ENCODE peak calls at places on chromosomes 12 and 14, in eight cellular contexts. J is upper lobe of left lung, W is GM12878, L is ovary, H is stomach, R is transverse colon, X is sigmoid colon, O is A549. T is an unnamed sample.

GRCh38 chr12:119601877-119602536 is 8.4 kb downstream of the TMEM233 start:
- DNase-seq in H (no peak), L (no peak), W (no peak), O (no peak), J (no peak), X (no peak), R (no peak), T (no peak)

GRCh38 chr12:68804654-68805591 is 3.1 kb upstream of the MDM2 start:
- DNase-seq in X (no peak), W (no peak), R (no peak), H (no peak), J (peak; percentile 62), O (no peak), L (no peak), T (no peak)

GRCh38 chr12:110778801-110779577 is 36.3 kb upstream of the PPP1CC start:
- DNase-seq in H (no peak), X (no peak), L (no peak), O (no peak), R (no peak), J (no peak), W (no peak), T (no peak)

GRCh38 chr12:100715976-100716657 is 78.5 kb upstream of the ANO4 start:
- DNase-seq in H (no peak), O (no peak), R (no peak), X (no peak), J (peak; percentile 75), L (no peak), W (no peak), T (no peak)

GRCh38 chr12:114918535-114919233 is 234.7 kb upstream of the TBX3 start:
- DNase-seq in L (no peak), R (peak; percentile 62), J (no peak), X (no peak), O (peak; percentile 97), W (no peak), H (no peak), T (no peak)

GRCh38 chr12:5154091-5154490 is 110.4 kb downstream of the KCNA5 start:
- DNase-seq in L (no peak), J (no peak), H (no peak), X (no peak), R (no peak), O (no peak), W (no peak), T (no peak)

GRCh38 chr12:116484807-116485206 is 74.4 kb upstream of the MAP1LC3B2 start:
- DNase-seq in J (no peak), W (no peak), R (no peak), L (peak; percentile 57), X (no peak), H (no peak), O (no peak), T (peak; percentile 59)

GRCh38 chr14:66120402-66120801 is 365.8 kb upstream of the CCDC196 start:
- DNase-seq in W (no peak), J (no peak), H (no peak), R (no peak), O (no peak), X (no peak), L (no peak), T (no peak)

GRCh38 chr14:100074431-100075100 is 9.3 kb downstream of the EVL start:
- DNase-seq in X (no peak), O (no peak), J (no peak), L (no peak), W (no peak), H (no peak), R (no peak), T (no peak)

GRCh38 chr12:52658196-52658595 is 6.2 kb upstream of the KRT2 start:
- DNase-seq in L (no peak), W (no peak), R (no peak), H (no peak), O (no peak), J (no peak), X (no peak), T (no peak)

GRCh38 chr12:10771132-10771733 is 31.2 kb downstream of the TAS2R7 start:
- DNase-seq in X (no peak), J (no peak), L (no peak), R (no peak), O (peak; percentile 44), H (no peak), W (no peak), T (no peak)

GRCh38 chr12:130195369-130195768 is 33.1 kb downstream of the FZD10 start:
- DNase-seq in R (no peak), X (no peak), O (no peak), J (no peak), W (no peak), L (no peak), H (peak; percentile 5), T (no peak)

GRCh38 chr14:65286443-65286842 is 126.1 kb upstream of the FUT8 start:
- DNase-seq in H (peak; percentile 24), L (no peak), R (no peak), O (peak; percentile 23), X (no peak), J (no peak), W (no peak), T (no peak)

GRCh38 chr14:67571275-67571990 is 28.6 kb downstream of the PIGH start:
- DNase-seq in L (peak; percentile 21), W (no peak), O (peak; percentile 55), J (no peak), X (peak; percentile 78), R (peak; percentile 70), H (peak; percentile 71), T (peak; percentile 81)

GRCh38 chr12:47415054-47415453 is 290.8 kb downstream of the RPAP3 start:
- DNase-seq in O (no peak), L (no peak), R (no peak), X (no peak), H (no peak), J (no peak), W (no peak), T (no peak)

GRCh38 chr12:47422656-47423055 is 283.2 kb downstream of the RPAP3 start:
- DNase-seq in L (no peak), O (no peak), X (no peak), J (no peak), H (no peak), W (no peak), R (no peak), T (no peak)

GRCh38 chr12:47417960-47418359 is 287.9 kb downstream of the RPAP3 start:
- DNase-seq in O (no peak), W (no peak), X (no peak), J (no peak), L (no peak), H (no peak), R (no peak), T (no peak)

GRCh38 chr12:47417146-47417545 is 288.7 kb downstream of the RPAP3 start:
- DNase-seq in R (no peak), H (no peak), O (no peak), J (no peak), W (no peak), L (no peak), X (no peak), T (no peak)

GRCh38 chr12:47419500-47419899 is 286.3 kb downstream of the RPAP3 start:
- DNase-seq in X (no peak), J (no peak), H (no peak), R (no peak), L (no peak), W (no peak), O (no peak), T (no peak)
- TF ChIP-seq EP300 in X (no peak), J (no peak), H (no peak), R (no peak), L (no peak), W (no peak), O (no peak), T (no peak)

GRCh38 chr14:106509795-106510194 is 983.4 kb downstream of the TMEM121 start:
- DNase-seq in O (no peak), R (no peak), W (no peak), L (no peak), J (no peak), X (no peak), H (no peak), T (no peak)

GRCh38 chr14:106508216-106508615 is 981.8 kb downstream of the TMEM121 start:
- DNase-seq in H (no peak), W (no peak), R (no peak), L (no peak), X (no peak), O (no peak), J (no peak), T (no peak)

GRCh38 chr14:106509176-106509575 is 982.8 kb downstream of the TMEM121 start:
- DNase-seq in R (no peak), J (no peak), L (no peak), W (no peak), X (no peak), H (no peak), O (no peak), T (no peak)

GRCh38 chr14:106506901-106507305 is 980.5 kb downstream of the TMEM121 start:
- DNase-seq in L (no peak), X (no peak), J (peak; percentile 10), H (no peak), W (no peak), O (no peak), R (peak; percentile 22), T (no peak)

DNA sequence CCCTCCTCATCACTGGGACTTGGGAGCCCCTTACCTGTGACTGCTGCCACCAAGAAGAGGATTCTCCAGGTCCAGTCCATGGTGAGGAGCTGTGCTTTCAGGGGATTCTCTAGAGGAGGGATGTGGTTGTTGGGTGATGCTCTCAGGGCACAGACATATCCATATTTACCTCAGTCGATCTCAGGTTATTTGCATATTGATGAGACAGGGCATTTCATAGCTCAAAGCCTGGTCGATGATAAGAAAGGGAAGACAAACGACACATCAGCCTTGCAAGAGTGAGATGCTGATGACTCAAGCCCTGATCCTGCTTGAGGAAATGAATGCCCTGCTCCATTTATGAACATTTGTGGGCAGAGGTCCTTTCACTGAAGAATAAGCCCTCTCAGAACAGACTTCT is 981.0 kb downstream of the TMEM121 start:
- DNase-seq in L (no peak), J (no peak), R (no peak), W (no peak), X (no peak), O (no peak), H (no peak), T (no peak)
- H3K27ac ChIP-seq in L (no peak overlapping the region), J (no peak overlapping the region), R (peak overlapping the region; percentile 26), W (no peak overlapping the region), X (no peak overlapping the region), O (no peak overlapping the region), H (no peak overlapping the region), T (no peak overlapping the region)

DNA sequence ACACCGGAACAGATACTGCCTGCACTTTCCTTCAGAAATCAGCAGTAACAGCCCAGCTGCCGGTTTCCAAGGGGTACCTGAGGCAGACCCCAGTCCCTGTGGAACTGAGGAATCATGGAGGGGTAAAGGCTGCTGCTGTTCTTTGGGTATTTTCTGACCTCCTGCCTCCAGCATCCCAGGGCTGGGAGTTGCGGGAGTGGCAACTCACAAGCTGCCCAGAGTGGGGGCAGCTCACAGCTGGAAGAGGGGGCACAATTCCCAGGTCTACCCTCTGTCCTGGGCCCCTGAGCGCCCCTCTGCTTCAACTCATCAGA is 9.6 kb downstream of the ZNF605 start:
- DNase-seq in H (no peak), J (no peak), O (no peak), X (no peak), L (no peak), W (no peak), R (no peak), T (no peak)
- H3K9me3 ChIP-seq in H (peaks cover 86% of the 10 kb centered on the region), J (peaks cover 93% of the 10 kb centered on the region), O (peaks cover 96% of the 10 kb centered on the region), X (no peaks in the 10 kb centered on the region), L (no peaks in the 10 kb centered on the region), W (peaks cover 55% of the 10 kb centered on the region), R (peaks cover 84% of the 10 kb centered on the region), T (peaks cover 6% of the 10 kb centered on the region)

DNA sequence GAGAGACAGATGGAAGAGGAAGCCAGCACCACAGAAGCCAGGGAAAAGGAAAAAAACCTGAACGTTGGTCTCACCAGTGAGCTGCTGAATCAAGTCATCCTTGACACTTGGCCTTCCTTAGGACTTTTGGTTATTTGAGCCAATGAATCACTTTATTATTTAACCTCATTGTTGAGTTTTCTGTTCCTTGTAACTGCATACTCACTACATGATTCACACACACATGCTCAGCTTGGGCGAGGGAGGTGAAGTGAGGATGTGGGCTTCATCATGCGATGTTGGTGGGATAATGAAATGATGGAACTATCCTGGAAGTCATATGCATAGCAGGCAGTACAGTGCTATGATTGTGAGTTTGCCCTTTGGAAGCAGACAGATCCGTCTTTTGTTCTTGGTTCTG is 40.6 kb upstream of the RPH3A start:
- DNase-seq in J (no peak), R (no peak), X (no peak), W (no peak), L (no peak), H (no peak), O (no peak), T (no peak)
- TF ChIP-seq EP300 in J (no peak), R (no peak), X (no peak), W (no peak), L (no peak), H (no peak), O (no peak), T (no peak)

T was measured in tibial nerve.